ENCODE peak calls at places on chromosomes 3 and 15, in nine cellular contexts. B is PC-9, P is body of pancreas, R is heart right ventricle, O is tibial artery, X is dorsolateral prefrontal cortex, E is H9, J is lower lobe of right lung, U is uterus. M is an unnamed sample.
A peak's percentile ranks its signal among the peaks of the same experiment; 100 is the strongest.

GRCh38 chr3:40971191-40972168 is 227.8 kb upstream of the CTNNB1 start:
- DNase-seq in U (peak; percentile 86), B (peak; percentile 98), R (peak; percentile 44), X (no peak), O (peak; percentile 89), J (peak; percentile 78), E (no peak), P (peak; percentile 69), M (peak; percentile 88)

GRCh38 chr15:75620776-75621536 is 4.6 kb downstream of the SNUPN start:
- DNase-seq in R (peak; percentile 60), X (no peak), B (no peak), P (peak; percentile 46), U (peak; percentile 85), J (peak; percentile 69), E (no peak), O (peak; percentile 92), M (peak; percentile 49)

GRCh38 chr15:63365004-63365555 is 16.6 kb downstream of the CA12 start:
- DNase-seq in B (no peak), E (no peak), O (no peak), J (no peak), P (peak; percentile 32), X (no peak), U (no peak), R (no peak), M (no peak)

GRCh38 chr3:43505351-43505750 is 116.5 kb downstream of the ANO10 start:
- DNase-seq in J (no peak), R (no peak), U (no peak), P (no peak), X (no peak), O (no peak), B (no peak), E (no peak), M (no peak)

GRCh38 chr3:178343433-178344038 is 192.7 kb upstream of the KCNMB2 start:
- DNase-seq in O (no peak), P (peak; percentile 13), E (no peak), U (no peak), B (no peak), X (no peak), J (peak; percentile 52), R (no peak), M (no peak)

GRCh38 chr3:88936837-88937236 is 170.6 kb upstream of the EPHA3 start:
- DNase-seq in P (no peak), E (no peak), B (no peak), U (no peak), O (no peak), R (no peak), X (no peak), J (no peak), M (no peak)

GRCh38 chr15:69463182-69463756 is 10.7 kb downstream of the RPLP1 start:
- DNase-seq in J (no peak), R (no peak), B (no peak), U (peak; percentile 32), O (no peak), P (no peak), X (no peak), E (no peak), M (no peak)

GRCh38 chr3:133444071-133444774 is 44.4 kb downstream of the BFSP2 start:
- DNase-seq in E (no peak), R (no peak), J (no peak), U (no peak), P (peak; percentile 66), B (peak; percentile 90), X (no peak), O (no peak), M (no peak)

GRCh38 chr15:97963779-97964178 is 3.3 kb downstream of the ARRDC4 start:
- DNase-seq in J (no peak), B (no peak), U (no peak), E (no peak), O (no peak), R (no peak), X (no peak), P (no peak), M (no peak)

GRCh38 chr3:165195628-165196576 is at the start of gene SLITRK3:
- DNase-seq in O (peak; percentile 37), U (peak; percentile 49), E (peak; percentile 49), X (peak; percentile 42), B (no peak), J (no peak), P (no peak), R (no peak), M (no peak)

DNA sequence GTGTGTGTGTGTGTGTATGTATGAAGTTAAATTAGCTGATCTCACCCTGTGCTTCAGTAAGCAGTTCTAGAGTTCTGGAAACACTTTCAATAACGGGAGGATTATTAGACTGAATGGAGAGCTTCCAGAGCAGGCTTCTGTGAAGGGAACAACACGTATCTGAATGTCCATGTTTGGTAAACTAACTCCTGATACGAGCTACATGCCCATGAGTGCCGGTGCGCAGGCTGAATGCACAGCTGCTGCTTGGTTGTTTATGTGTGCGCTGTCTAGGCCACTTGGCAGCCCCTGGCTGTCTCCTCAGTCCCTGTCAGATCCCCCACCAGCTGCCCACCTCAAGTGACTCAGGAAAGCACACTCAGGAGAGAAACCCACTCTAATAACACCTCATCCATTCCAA is 137.0 kb downstream of the EPHB1 start:
- DNase-seq in U (no peak), E (no peak), R (no peak), B (no peak), X (no peak), J (no peak), P (no peak), O (no peak), M (no peak)
- H3K27ac ChIP-seq in U (peak overlapping the region; percentile 1), E (no peak overlapping the region), R (no peak overlapping the region), B (no peak overlapping the region), X (no peak overlapping the region), J (no peak overlapping the region), P (no peak overlapping the region), O (no peak overlapping the region), M (no peak overlapping the region)

DNA sequence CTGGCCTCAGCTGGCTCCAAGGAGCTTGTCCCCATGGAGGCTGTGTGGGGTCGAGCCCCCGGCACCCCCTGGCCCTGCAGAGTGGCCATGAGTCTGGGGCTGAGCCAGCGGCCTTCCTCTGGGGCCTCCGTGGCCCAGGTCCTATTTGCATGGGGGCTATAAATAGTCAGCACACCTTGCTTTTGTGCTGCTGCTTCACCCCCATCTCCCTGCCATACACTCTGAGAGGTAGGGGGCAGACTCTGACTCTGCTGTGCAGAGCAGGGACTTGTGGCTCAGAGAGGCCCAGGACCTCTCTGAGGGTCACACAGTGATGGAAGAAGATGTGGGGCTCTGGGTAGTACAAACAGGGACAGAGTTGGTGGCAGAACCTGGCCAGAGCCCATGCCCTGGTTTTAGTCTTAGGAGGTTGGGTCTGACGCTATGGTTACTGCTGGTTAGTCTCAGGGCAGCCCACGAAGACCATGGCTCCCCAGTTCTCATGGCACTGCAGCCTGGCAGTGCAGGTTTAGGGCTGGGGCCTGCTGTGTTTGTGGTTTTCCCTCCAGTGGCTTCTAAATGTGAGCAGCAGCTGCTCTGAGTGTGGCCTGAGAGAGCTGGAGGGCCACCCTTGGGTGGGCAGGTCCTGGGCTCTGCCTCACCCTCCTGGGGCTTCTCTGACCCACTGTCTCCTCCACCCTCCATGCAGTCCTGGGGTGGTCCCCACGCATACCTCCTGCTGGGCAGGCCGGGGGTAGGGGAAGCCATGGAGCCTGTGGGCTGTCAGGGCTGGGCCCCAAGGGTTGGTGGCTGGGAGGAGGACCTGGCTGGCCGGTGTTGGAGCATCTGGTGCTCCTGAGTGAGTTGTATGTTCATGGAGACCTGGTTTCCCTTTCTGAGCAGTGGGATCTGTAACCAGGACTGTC is 13.6 kb downstream of the PRKCD start:
- DNase-seq in X (no peak), P (no peak), U (no peak), E (no peak), B (no peak), O (no peak), R (no peak), J (no peak), M (no peak)
- TF ChIP-seq CTCF in X (no peak), P (no peak), U (no peak), E (no peak), B (no peak), O (no peak), R (no peak), J (no peak), M (no peak)

GRCh38 chr3:123637131-123637530 is 52.3 kb upstream of the HACD2 start:
- DNase-seq in J (no peak), E (peak; percentile 56), B (peak; percentile 57), U (no peak), R (no peak), P (no peak), X (no peak), O (peak; percentile 48), M (no peak)
- H3K27ac ChIP-seq in J (no peak overlapping the region), E (no peak overlapping the region), B (no peak overlapping the region), U (peak overlapping the region; percentile 52), R (no peak overlapping the region), P (peak overlapping the region; percentile 73), X (no peak overlapping the region), O (peak overlapping the region; percentile 94), M (no peak overlapping the region)

GRCh38 chr3:54427501-54427900 is 305.1 kb downstream of the CACNA2D3 start:
- DNase-seq in P (no peak), X (no peak), U (no peak), O (no peak), R (no peak), J (no peak), E (no peak), B (no peak), M (no peak)
- TF ChIP-seq CTCF in P (no peak), X (no peak), U (no peak), O (no peak), R (no peak), J (no peak), E (no peak), B (no peak), M (no peak)

GRCh38 chr3:128879991-128880390 is 571 bp downstream of the ACAD9 start:
- DNase-seq in B (no peak), X (no peak), J (no peak), E (no peak), U (no peak), R (no peak), O (no peak), P (no peak), M (no peak)
- H3K27ac ChIP-seq in B (peak overlapping the region; percentile 57), X (peak overlapping the region; percentile 91), J (peak overlapping the region; percentile 93), E (no peak overlapping the region), U (peak overlapping the region; percentile 94), R (peak overlapping the region; percentile 94), O (peak overlapping the region; percentile 96), P (peak overlapping the region; percentile 95), M (peak overlapping the region; percentile 96)